ENCODE peak calls at places on chromosome 1, in nine cellular contexts. G, N, L, B, D, T, P, J and Z are unnamed samples.

GRCh38 chr1:159781992-159782391 is 1.2 kb downstream of the DUSP23 start:
- ATAC-seq in G (no peak), N (no peak), L (no peak), B (no peak), D (no peak), T (no peak), P (no peak), J (no peak), Z (no peak)

GRCh38 chr1:20458717-20459116 is 27.3 kb downstream of the CAMK2N1 start:
- ATAC-seq in G (no peak), N (no peak), L (no peak), B (no peak), D (no peak), T (no peak), P (no peak), J (no peak), Z (no peak)

GRCh38 chr1:10339815-10340214 is 59.0 kb upstream of the PGD start:
- ATAC-seq in G (no peak), N (no peak), L (peak), B (peak), D (no peak), T (no peak), P (peak), J (peak), Z (no peak)

GRCh38 chr1:204080163-204080903 is 7.4 kb downstream of the SOX13 start:
- ATAC-seq in G (peak), N (no peak), L (peak), B (peak), D (no peak), T (no peak), P (peak), J (peak), Z (no peak)

GRCh38 chr1:203039609-203040517 is 13.6 kb downstream of the PPFIA4 start:
- ATAC-seq in G (no peak), N (no peak), L (no peak), B (no peak), D (no peak), T (no peak), P (no peak), J (no peak), Z (no peak)

GRCh38 chr1:191579019-191579418 is 579.2 kb upstream of the RGS18 start:
- ATAC-seq in G (no peak), N (no peak), L (no peak), B (peak), D (no peak), T (no peak), P (peak), J (peak), Z (no peak)

GRCh38 chr1:8155528-8156186 is 129.5 kb upstream of the ERRFI1 start:
- ATAC-seq in G (no peak), N (no peak), L (peak), B (no peak), D (no peak), T (no peak), P (no peak), J (no peak), Z (no peak)

GRCh38 chr1:1535989-1536937 is 4.2 kb downstream of the TMEM240 start:
- ATAC-seq in G (peak), N (no peak), L (no peak), B (no peak), D (no peak), T (no peak), P (no peak), J (no peak), Z (no peak)

GRCh38 chr1:99784143-99784542 is 17.7 kb upstream of the FRRS1 start:
- ATAC-seq in G (peak), N (no peak), L (no peak), B (peak), D (no peak), T (no peak), P (peak), J (peak), Z (no peak)

GRCh38 chr1:71053146-71053545 is 5.5 kb upstream of the PTGER3 start:
- ATAC-seq in G (no peak), N (no peak), L (no peak), B (no peak), D (no peak), T (no peak), P (no peak), J (no peak), Z (no peak)